ENCODE peak calls at places on chromosomes 5 and 9, in five cellular contexts. E is lower leg skin; I is sciatic nerve; X is HEK293T; C is stimulated activated CD4-positive, alpha-beta T cell treated with anti-CD3 and anti-CD28 coated beads, Interleukin-12 subunit alpha, Interleukin-12 subunit beta, amount 100 ng/mL, for 4 hours. Q is an unnamed sample.

GRCh38 chr5:135565256-135565655 is 13.5 kb downstream of the CXCL14 start:
- DNase-seq in E (no peak), C (no peak), X (no peak), I (no peak), Q (no peak)

GRCh38 chr9:130938652-130939404 is at the start of gene FIBCD1:
- DNase-seq in C (peak), I (no peak), X (peak), E (no peak), Q (no peak)

GRCh38 chr5:86500947-86501346 is 116.8 kb upstream of the COX7C start:
- DNase-seq in X (peak), I (no peak), E (no peak), C (no peak), Q (no peak)

GRCh38 chr5:22088517-22088916 is 764.6 kb downstream of the CDH12 start:
- DNase-seq in X (peak), I (no peak), C (no peak), E (no peak), Q (no peak)

GRCh38 chr9:96121162-96121561 is 180.8 kb downstream of the HSD17B3 start:
- DNase-seq in E (no peak), C (no peak), I (no peak), X (no peak), Q (no peak)

GRCh38 chr5:30607301-30607700 is 586.2 kb upstream of the CDH6 start:
- DNase-seq in E (no peak), X (no peak), C (no peak), I (no peak), Q (no peak)

GRCh38 chr5:146767534-146767933 is 111.0 kb downstream of the PPP2R2B start:
- DNase-seq in I (no peak), C (no peak), X (no peak), E (no peak), Q (no peak)

GRCh38 chr9:132185164-132186009 is 23.5 kb downstream of the NTNG2 start:
- DNase-seq in X (no peak), I (no peak), C (no peak), E (no peak), Q (no peak)

GRCh38 chr5:79189439-79190234 is 46.3 kb upstream of the JMY start:
- DNase-seq in C (no peak), I (no peak), X (no peak), E (no peak), Q (no peak)

GRCh38 chr5:151483647-151484046 is 36.2 kb downstream of the SLC36A1 start:
- DNase-seq in X (no peak), I (no peak), E (no peak), C (no peak), Q (no peak)

GRCh38 chr5:83401122-83401620 is 70.4 kb upstream of the VCAN start:
- DNase-seq in E (no peak), X (no peak), C (no peak), I (no peak), Q (no peak)

GRCh38 chr5:31935702-31936347 is 238.3 kb downstream of the GOLPH3 start:
- DNase-seq in C (no peak), E (peak), X (peak), I (no peak), Q (no peak)

GRCh38 chr5:124203308-124203707 is 543.1 kb downstream of the ZNF608 start:
- DNase-seq in I (no peak), C (no peak), E (no peak), X (no peak), Q (no peak)

GRCh38 chr9:135992486-135993408 is 31.6 kb upstream of the UBAC1 start:
- DNase-seq in C (peak), X (peak), I (peak), E (peak), Q (peak)